ENCODE peak calls at places on chromosomes 16 and 17, in seven cellular contexts. One of them, this sample, is unnamed.
A peak's percentile ranks its signal among the peaks of the same experiment; 100 is the strongest.

GRCh38 chr17:57986841-57987581 is 1.0 kb downstream of the VEZF1 start:
- DNase-seq in GM13977: peak; percentile 43
- DNase-seq in AG04450: peak; percentile 66
- DNase-seq in pancreas: peak; percentile 52
- DNase-seq in heart left ventricle: peak; percentile 64
- DNase-seq in coronary artery: peak; percentile 79
- DNase-seq in endodermal cell: peak; percentile 85
- DNase-seq in this sample: no peak

GRCh38 chr17:45235071-45236001 is 13.7 kb downstream of the FMNL1 start:
- DNase-seq in GM13977: peak; percentile 78
- DNase-seq in AG04450: peak; percentile 49
- DNase-seq in pancreas: peak; percentile 66
- DNase-seq in heart left ventricle: peak; percentile 82
- DNase-seq in coronary artery: no peak
- DNase-seq in endodermal cell: peak; percentile 97
- DNase-seq in this sample: peak; percentile 76

GRCh38 chr16:87441886-87442580 is 49.9 kb downstream of the MAP1LC3B start:
- DNase-seq in GM13977: no peak
- DNase-seq in AG04450: no peak
- DNase-seq in pancreas: no peak
- DNase-seq in heart left ventricle: no peak
- DNase-seq in coronary artery: no peak
- DNase-seq in endodermal cell: no peak
- DNase-seq in this sample: no peak

GRCh38 chr17:633641-634091 is 81.0 kb downstream of the VPS53 start:
- DNase-seq in GM13977: no peak
- DNase-seq in AG04450: no peak
- DNase-seq in pancreas: no peak
- DNase-seq in heart left ventricle: peak; percentile 33
- DNase-seq in coronary artery: peak; percentile 70
- DNase-seq in endodermal cell: no peak
- DNase-seq in this sample: no peak

GRCh38 chr16:80569440-80570105 is 28.8 kb downstream of the DYNLRB2 start:
- DNase-seq in GM13977: peak; percentile 86
- DNase-seq in AG04450: no peak
- DNase-seq in pancreas: no peak
- DNase-seq in heart left ventricle: no peak
- DNase-seq in coronary artery: no peak
- DNase-seq in endodermal cell: no peak
- DNase-seq in this sample: peak; percentile 60

GRCh38 chr17:79188048-79188447 is 113.4 kb downstream of the ENGASE start:
- DNase-seq in GM13977: peak; percentile 81
- DNase-seq in AG04450: no peak
- DNase-seq in pancreas: peak; percentile 28
- DNase-seq in heart left ventricle: no peak
- DNase-seq in coronary artery: no peak
- DNase-seq in endodermal cell: peak; percentile 93
- DNase-seq in this sample: peak; percentile 71

GRCh38 chr17:81161972-81162371 is 3.3 kb upstream of the PVALEF start:
- DNase-seq in GM13977: no peak
- DNase-seq in AG04450: no peak
- DNase-seq in pancreas: no peak
- DNase-seq in heart left ventricle: no peak
- DNase-seq in coronary artery: no peak
- DNase-seq in endodermal cell: no peak
- DNase-seq in this sample: no peak

GRCh38 chr17:42868338-42868737 is 17.3 kb downstream of the AOC3 start:
- DNase-seq in GM13977: no peak
- DNase-seq in AG04450: no peak
- DNase-seq in pancreas: no peak
- DNase-seq in heart left ventricle: no peak
- DNase-seq in coronary artery: no peak
- DNase-seq in endodermal cell: no peak
- DNase-seq in this sample: no peak

GRCh38 chr16:71424626-71425025 is 17.2 kb downstream of the TLE7 start:
- DNase-seq in GM13977: no peak
- DNase-seq in AG04450: no peak
- DNase-seq in pancreas: no peak
- DNase-seq in heart left ventricle: no peak
- DNase-seq in coronary artery: no peak
- DNase-seq in endodermal cell: peak; percentile 33
- DNase-seq in this sample: no peak

GRCh38 chr17:82333279-82334171 is at the start of gene SECTM1:
- DNase-seq in GM13977: no peak
- DNase-seq in AG04450: no peak
- DNase-seq in pancreas: no peak
- DNase-seq in heart left ventricle: peak; percentile 73
- DNase-seq in coronary artery: no peak
- DNase-seq in endodermal cell: peak; percentile 82
- DNase-seq in this sample: no peak

GRCh38 chr16:88483392-88483641 is 30.2 kb downstream of the ZFPM1 start:
- DNase-seq in GM13977: no peak
- DNase-seq in AG04450: no peak
- DNase-seq in pancreas: no peak
- DNase-seq in heart left ventricle: no peak
- DNase-seq in coronary artery: no peak
- DNase-seq in endodermal cell: no peak
- DNase-seq in this sample: no peak

GRCh38 chr17:67959510-67959909 is 36.8 kb downstream of the C17orf58 start:
- DNase-seq in GM13977: no peak
- DNase-seq in AG04450: no peak
- DNase-seq in pancreas: no peak
- DNase-seq in heart left ventricle: no peak
- DNase-seq in coronary artery: no peak
- DNase-seq in endodermal cell: peak; percentile 68
- DNase-seq in this sample: no peak

GRCh38 chr17:65449495-65449894 is 112.0 kb downstream of the AXIN2 start:
- DNase-seq in GM13977: no peak
- DNase-seq in AG04450: no peak
- DNase-seq in pancreas: no peak
- DNase-seq in heart left ventricle: no peak
- DNase-seq in coronary artery: no peak
- DNase-seq in endodermal cell: no peak
- DNase-seq in this sample: no peak

GRCh38 chr16:73216932-73217331 is 169.0 kb upstream of the ZFHX3 start:
- DNase-seq in GM13977: no peak
- DNase-seq in AG04450: no peak
- DNase-seq in pancreas: no peak
- DNase-seq in heart left ventricle: no peak
- DNase-seq in coronary artery: no peak
- DNase-seq in endodermal cell: no peak
- DNase-seq in this sample: no peak

GRCh38 chr16:56606071-56606687 is 2.2 kb upstream of the MT2A start:
- DNase-seq in GM13977: no peak
- DNase-seq in AG04450: no peak
- DNase-seq in pancreas: no peak
- DNase-seq in heart left ventricle: peak; percentile 46
- DNase-seq in coronary artery: no peak
- DNase-seq in endodermal cell: no peak
- DNase-seq in this sample: no peak

GRCh38 chr17:4786111-4786491 is at the start of gene VMO1:
- DNase-seq in GM13977: no peak
- DNase-seq in AG04450: no peak
- DNase-seq in pancreas: no peak
- DNase-seq in heart left ventricle: no peak
- DNase-seq in coronary artery: no peak
- DNase-seq in endodermal cell: peak; percentile 77
- DNase-seq in this sample: no peak

GRCh38 chr16:88069397-88070168 is 118.3 kb downstream of the BANP start:
- DNase-seq in GM13977: peak; percentile 94
- DNase-seq in AG04450: no peak
- DNase-seq in pancreas: no peak
- DNase-seq in heart left ventricle: peak; percentile 12
- DNase-seq in coronary artery: no peak
- DNase-seq in endodermal cell: no peak
- DNase-seq in this sample: peak; percentile 90

GRCh38 chr16:61926766-61927165 is 109.5 kb downstream of the CDH8 start:
- DNase-seq in GM13977: no peak
- DNase-seq in AG04450: no peak
- DNase-seq in pancreas: no peak
- DNase-seq in heart left ventricle: no peak
- DNase-seq in coronary artery: no peak
- DNase-seq in endodermal cell: no peak
- DNase-seq in this sample: no peak

GRCh38 chr17:59331929-59332889 is 754 bp downstream of the YPEL2 start:
- DNase-seq in GM13977: peak; percentile 48
- DNase-seq in AG04450: no peak
- DNase-seq in pancreas: peak; percentile 58
- DNase-seq in heart left ventricle: peak; percentile 81
- DNase-seq in coronary artery: peak; percentile 86
- DNase-seq in endodermal cell: peak; percentile 83
- DNase-seq in this sample: peak; percentile 50

DNA sequence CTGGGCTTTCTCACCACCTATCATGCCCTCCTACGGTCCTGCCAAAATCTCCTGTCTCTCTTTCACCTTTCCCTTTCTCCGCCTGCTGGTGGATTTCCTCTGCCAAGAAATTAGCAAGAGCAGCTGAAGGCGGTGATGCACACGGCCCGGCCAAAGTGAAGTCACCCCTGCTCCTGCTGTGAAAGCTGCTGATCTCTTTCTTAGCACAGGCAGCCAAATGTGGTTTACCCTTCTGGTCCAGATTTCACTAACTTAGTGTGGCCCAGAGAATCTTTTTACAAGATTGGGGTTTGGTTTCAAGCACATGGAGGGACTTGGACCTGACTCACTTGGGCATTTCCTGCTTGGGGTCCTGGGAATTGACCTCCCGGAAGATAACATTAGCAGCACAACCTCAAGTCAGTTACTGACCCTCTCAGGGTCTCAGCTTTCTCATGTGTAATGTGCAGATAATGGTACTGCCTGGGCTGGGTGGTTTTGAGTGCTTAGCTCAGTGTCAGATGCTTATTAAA is 155.7 kb downstream of the SOCS1 start:
- DNase-seq in GM13977: peak; percentile 73
- DNase-seq in AG04450: peak; percentile 94
- DNase-seq in pancreas: no peak
- DNase-seq in heart left ventricle: peak; percentile 68
- DNase-seq in coronary artery: no peak
- DNase-seq in endodermal cell: peak; percentile 92
- DNase-seq in this sample: peak; percentile 68
- TF ChIP-seq CTCF in GM13977: no peak
- TF ChIP-seq CTCF in AG04450: peak; percentile 72
- TF ChIP-seq CTCF in pancreas: no peak
- TF ChIP-seq CTCF in heart left ventricle: peak; percentile 28
- TF ChIP-seq CTCF in coronary artery: no peak
- TF ChIP-seq CTCF in endodermal cell: peak; percentile 70
- TF ChIP-seq CTCF in this sample: no peak

DNA sequence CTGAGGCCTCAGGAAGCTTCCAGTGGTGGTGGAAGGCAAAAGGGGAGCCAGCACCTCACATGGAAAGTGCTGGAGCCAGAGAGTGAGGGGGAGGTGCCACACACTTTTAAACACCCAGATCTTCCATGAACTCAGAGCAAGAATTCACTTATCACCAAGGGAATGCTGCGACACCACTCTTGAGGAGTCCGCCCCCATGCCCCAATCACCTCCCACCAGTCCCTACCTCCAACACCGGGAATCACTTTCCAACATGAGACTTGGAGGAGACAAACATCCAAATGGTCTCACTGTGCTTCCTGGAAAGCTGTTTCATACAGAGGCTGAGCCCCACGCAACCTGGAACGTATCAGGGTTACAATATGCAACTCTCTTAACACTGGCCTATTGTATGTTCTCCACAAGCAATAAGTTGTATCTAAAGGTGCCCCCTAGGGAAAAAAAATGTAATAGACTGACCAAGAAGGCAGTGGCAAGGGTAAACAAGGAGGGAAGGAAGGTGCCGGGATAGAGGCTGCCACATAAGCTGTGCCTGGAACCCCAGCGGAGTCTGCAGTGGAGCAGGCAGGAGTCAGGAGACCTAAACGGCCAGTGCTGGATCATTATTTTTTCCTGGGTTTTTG is 106.7 kb upstream of the FOXF1 start:
- DNase-seq in GM13977: no peak
- DNase-seq in AG04450: no peak
- DNase-seq in pancreas: no peak
- DNase-seq in heart left ventricle: no peak
- DNase-seq in coronary artery: no peak
- DNase-seq in endodermal cell: no peak
- DNase-seq in this sample: no peak
- TF ChIP-seq CTCF in GM13977: no peak
- TF ChIP-seq CTCF in AG04450: no peak
- TF ChIP-seq CTCF in pancreas: no peak
- TF ChIP-seq CTCF in heart left ventricle: no peak
- TF ChIP-seq CTCF in coronary artery: no peak
- TF ChIP-seq CTCF in endodermal cell: no peak
- TF ChIP-seq CTCF in this sample: no peak

GRCh38 chr17:34424814-34425490 is 61.9 kb upstream of the CCL1 start:
- DNase-seq in GM13977: no peak
- DNase-seq in AG04450: no peak
- DNase-seq in pancreas: no peak
- DNase-seq in heart left ventricle: no peak
- DNase-seq in coronary artery: no peak
- DNase-seq in endodermal cell: peak; percentile 90
- DNase-seq in this sample: no peak
- TF ChIP-seq CTCF in GM13977: no peak
- TF ChIP-seq CTCF in AG04450: no peak
- TF ChIP-seq CTCF in pancreas: no peak
- TF ChIP-seq CTCF in heart left ventricle: no peak
- TF ChIP-seq CTCF in coronary artery: no peak
- TF ChIP-seq CTCF in endodermal cell: peak; percentile 46
- TF ChIP-seq CTCF in this sample: no peak

GRCh38 chr17:49513044-49513395 is 17.9 kb downstream of the NGFR start:
- DNase-seq in GM13977: no peak
- DNase-seq in AG04450: no peak
- DNase-seq in pancreas: no peak
- DNase-seq in heart left ventricle: no peak
- DNase-seq in coronary artery: no peak
- DNase-seq in endodermal cell: no peak
- DNase-seq in this sample: no peak

GRCh38 chr17:49514374-49514738 is 19.3 kb downstream of the NGFR start:
- DNase-seq in GM13977: no peak
- DNase-seq in AG04450: no peak
- DNase-seq in pancreas: no peak
- DNase-seq in heart left ventricle: no peak
- DNase-seq in coronary artery: peak; percentile 63
- DNase-seq in endodermal cell: peak; percentile 89
- DNase-seq in this sample: no peak

GRCh38 chr17:49516190-49516589 is 21.1 kb downstream of the NGFR start:
- DNase-seq in GM13977: no peak
- DNase-seq in AG04450: no peak
- DNase-seq in pancreas: no peak
- DNase-seq in heart left ventricle: no peak
- DNase-seq in coronary artery: no peak
- DNase-seq in endodermal cell: peak; percentile 64
- DNase-seq in this sample: no peak

GRCh38 chr17:49513616-49514373 is 18.7 kb downstream of the NGFR start:
- DNase-seq in GM13977: no peak
- DNase-seq in AG04450: no peak
- DNase-seq in pancreas: no peak
- DNase-seq in heart left ventricle: peak; percentile 77
- DNase-seq in coronary artery: no peak
- DNase-seq in endodermal cell: no peak
- DNase-seq in this sample: no peak

GRCh38 chr17:49515196-49515770 is 20.2 kb downstream of the NGFR start:
- DNase-seq in GM13977: peak; percentile 85
- DNase-seq in AG04450: peak; percentile 89
- DNase-seq in pancreas: peak; percentile 86
- DNase-seq in heart left ventricle: peak; percentile 97
- DNase-seq in coronary artery: peak; percentile 96
- DNase-seq in endodermal cell: peak; percentile 95
- DNase-seq in this sample: peak; percentile 88
- TF ChIP-seq CTCF in GM13977: no peak
- TF ChIP-seq CTCF in AG04450: peak; percentile 35
- TF ChIP-seq CTCF in pancreas: no peak
- TF ChIP-seq CTCF in heart left ventricle: peak; percentile 42
- TF ChIP-seq CTCF in coronary artery: no peak
- TF ChIP-seq CTCF in endodermal cell: peak; percentile 55
- TF ChIP-seq CTCF in this sample: no peak

GRCh38 chr16:67244387-67245188 is 2.7 kb downstream of the FHOD1 start:
- DNase-seq in GM13977: peak; percentile 90
- DNase-seq in AG04450: no peak
- DNase-seq in pancreas: no peak
- DNase-seq in heart left ventricle: peak; percentile 88
- DNase-seq in coronary artery: peak; percentile 87
- DNase-seq in endodermal cell: no peak
- DNase-seq in this sample: peak; percentile 86
- TF ChIP-seq CTCF in GM13977: no peak
- TF ChIP-seq CTCF in AG04450: no peak
- TF ChIP-seq CTCF in pancreas: no peak
- TF ChIP-seq CTCF in heart left ventricle: no peak
- TF ChIP-seq CTCF in coronary artery: no peak
- TF ChIP-seq CTCF in endodermal cell: no peak
- TF ChIP-seq CTCF in this sample: no peak

This sample was measured in GM10248.